ENCODE peak calls at places on chromosomes 7 and 10, in nine cellular contexts. One of them, this sample, is unnamed.
A peak's percentile ranks its signal among the peaks of the same experiment; 100 is the strongest.

GRCh38 chr10:61904711-61905445 is 3.4 kb downstream of the ARID5B start:
- DNase-seq in neural progenitor cell: peak; percentile 16
- DNase-seq in keratinocyte: peak; percentile 63
- DNase-seq in AG09309: peak; percentile 52
- DNase-seq in pancreas: no peak
- DNase-seq in heart left ventricle: no peak
- DNase-seq in left ventricle myocardium inferior: no peak
- DNase-seq in breast epithelium: peak; percentile 31
- DNase-seq in CD8-positive, alpha-beta memory T cell: no peak
- DNase-seq in this sample: peak; percentile 66

GRCh38 chr7:81190997-81191747 is 272.3 kb upstream of the SEMA3C start:
- DNase-seq in neural progenitor cell: no peak
- DNase-seq in keratinocyte: peak; percentile 17
- DNase-seq in AG09309: no peak
- DNase-seq in pancreas: no peak
- DNase-seq in heart left ventricle: no peak
- DNase-seq in left ventricle myocardium inferior: no peak
- DNase-seq in breast epithelium: no peak
- DNase-seq in CD8-positive, alpha-beta memory T cell: no peak
- DNase-seq in this sample: peak; percentile 63

GRCh38 chr7:67854236-67854635 is 857.6 kb downstream of the TYW1 start:
- DNase-seq in neural progenitor cell: no peak
- DNase-seq in keratinocyte: no peak
- DNase-seq in AG09309: no peak
- DNase-seq in pancreas: no peak
- DNase-seq in heart left ventricle: no peak
- DNase-seq in left ventricle myocardium inferior: no peak
- DNase-seq in breast epithelium: no peak
- DNase-seq in CD8-positive, alpha-beta memory T cell: no peak
- DNase-seq in this sample: no peak

GRCh38 chr10:10660054-10660453 is 357.6 kb upstream of the CELF2 start:
- DNase-seq in neural progenitor cell: no peak
- DNase-seq in keratinocyte: no peak
- DNase-seq in AG09309: no peak
- DNase-seq in pancreas: no peak
- DNase-seq in heart left ventricle: no peak
- DNase-seq in left ventricle myocardium inferior: no peak
- DNase-seq in breast epithelium: no peak
- DNase-seq in CD8-positive, alpha-beta memory T cell: no peak
- DNase-seq in this sample: no peak

GRCh38 chr7:32958046-32959025 is 1.1 kb downstream of the FKBP9 start:
- DNase-seq in neural progenitor cell: no peak
- DNase-seq in keratinocyte: no peak
- DNase-seq in AG09309: no peak
- DNase-seq in pancreas: no peak
- DNase-seq in heart left ventricle: peak; percentile 74
- DNase-seq in left ventricle myocardium inferior: peak; percentile 64
- DNase-seq in breast epithelium: no peak
- DNase-seq in CD8-positive, alpha-beta memory T cell: no peak
- DNase-seq in this sample: peak; percentile 45

GRCh38 chr7:32539917-32540544 is 44.7 kb downstream of the AVL9 start:
- DNase-seq in neural progenitor cell: no peak
- DNase-seq in keratinocyte: no peak
- DNase-seq in AG09309: no peak
- DNase-seq in pancreas: no peak
- DNase-seq in heart left ventricle: no peak
- DNase-seq in left ventricle myocardium inferior: no peak
- DNase-seq in breast epithelium: no peak
- DNase-seq in CD8-positive, alpha-beta memory T cell: no peak
- DNase-seq in this sample: no peak

GRCh38 chr7:3154881-3155494 is 111.3 kb upstream of the CARD11 start:
- DNase-seq in neural progenitor cell: peak; percentile 58
- DNase-seq in keratinocyte: peak; percentile 5
- DNase-seq in AG09309: peak; percentile 2
- DNase-seq in pancreas: peak; percentile 19
- DNase-seq in heart left ventricle: no peak
- DNase-seq in left ventricle myocardium inferior: no peak
- DNase-seq in breast epithelium: no peak
- DNase-seq in CD8-positive, alpha-beta memory T cell: peak; percentile 37
- DNase-seq in this sample: peak; percentile 52

GRCh38 chr7:84510501-84510900 is 315.9 kb upstream of the SEMA3A start:
- DNase-seq in neural progenitor cell: no peak
- DNase-seq in keratinocyte: no peak
- DNase-seq in AG09309: no peak
- DNase-seq in pancreas: no peak
- DNase-seq in heart left ventricle: no peak
- DNase-seq in left ventricle myocardium inferior: no peak
- DNase-seq in breast epithelium: no peak
- DNase-seq in CD8-positive, alpha-beta memory T cell: no peak
- DNase-seq in this sample: no peak

GRCh38 chr10:77328272-77328816 is 309.3 kb downstream of the KCNMA1 start:
- DNase-seq in neural progenitor cell: peak; percentile 80
- DNase-seq in keratinocyte: no peak
- DNase-seq in AG09309: no peak
- DNase-seq in pancreas: no peak
- DNase-seq in heart left ventricle: no peak
- DNase-seq in left ventricle myocardium inferior: no peak
- DNase-seq in breast epithelium: no peak
- DNase-seq in CD8-positive, alpha-beta memory T cell: no peak
- DNase-seq in this sample: no peak

GRCh38 chr10:33217854-33218253 is 116.6 kb downstream of the NRP1 start:
- DNase-seq in neural progenitor cell: no peak
- DNase-seq in keratinocyte: no peak
- DNase-seq in AG09309: no peak
- DNase-seq in pancreas: no peak
- DNase-seq in heart left ventricle: no peak
- DNase-seq in left ventricle myocardium inferior: no peak
- DNase-seq in breast epithelium: no peak
- DNase-seq in CD8-positive, alpha-beta memory T cell: no peak
- DNase-seq in this sample: peak; percentile 48

GRCh38 chr7:5428470-5429252 is 5.0 kb upstream of the TNRC18 start:
- DNase-seq in neural progenitor cell: peak; percentile 50
- DNase-seq in keratinocyte: no peak
- DNase-seq in AG09309: peak; percentile 69
- DNase-seq in pancreas: peak; percentile 69
- DNase-seq in heart left ventricle: peak; percentile 67
- DNase-seq in left ventricle myocardium inferior: peak; percentile 74
- DNase-seq in breast epithelium: peak; percentile 66
- DNase-seq in CD8-positive, alpha-beta memory T cell: no peak
- DNase-seq in this sample: peak; percentile 85

GRCh38 chr7:143394777-143395176 is 13.6 kb downstream of the ZYX start:
- DNase-seq in neural progenitor cell: no peak
- DNase-seq in keratinocyte: no peak
- DNase-seq in AG09309: no peak
- DNase-seq in pancreas: no peak
- DNase-seq in heart left ventricle: no peak
- DNase-seq in left ventricle myocardium inferior: no peak
- DNase-seq in breast epithelium: no peak
- DNase-seq in CD8-positive, alpha-beta memory T cell: no peak
- DNase-seq in this sample: no peak

GRCh38 chr7:103540986-103541385 is 95.0 kb upstream of the SLC26A5 start:
- DNase-seq in neural progenitor cell: no peak
- DNase-seq in keratinocyte: no peak
- DNase-seq in AG09309: no peak
- DNase-seq in pancreas: peak; percentile 80
- DNase-seq in heart left ventricle: peak; percentile 83
- DNase-seq in left ventricle myocardium inferior: peak; percentile 84
- DNase-seq in breast epithelium: peak; percentile 29
- DNase-seq in CD8-positive, alpha-beta memory T cell: no peak
- DNase-seq in this sample: no peak

GRCh38 chr7:121795736-121796135 is 77.2 kb upstream of the PTPRZ1 start:
- DNase-seq in neural progenitor cell: no peak
- DNase-seq in keratinocyte: peak; percentile 60
- DNase-seq in AG09309: no peak
- DNase-seq in pancreas: no peak
- DNase-seq in heart left ventricle: no peak
- DNase-seq in left ventricle myocardium inferior: no peak
- DNase-seq in breast epithelium: no peak
- DNase-seq in CD8-positive, alpha-beta memory T cell: no peak
- DNase-seq in this sample: no peak

GRCh38 chr7:121798896-121799295 is 74.1 kb upstream of the PTPRZ1 start:
- DNase-seq in neural progenitor cell: peak; percentile 82
- DNase-seq in keratinocyte: no peak
- DNase-seq in AG09309: no peak
- DNase-seq in pancreas: no peak
- DNase-seq in heart left ventricle: no peak
- DNase-seq in left ventricle myocardium inferior: no peak
- DNase-seq in breast epithelium: no peak
- DNase-seq in CD8-positive, alpha-beta memory T cell: no peak
- DNase-seq in this sample: no peak

GRCh38 chr7:121798076-121798475 is 74.9 kb upstream of the PTPRZ1 start:
- DNase-seq in neural progenitor cell: peak; percentile 74
- DNase-seq in keratinocyte: no peak
- DNase-seq in AG09309: no peak
- DNase-seq in pancreas: no peak
- DNase-seq in heart left ventricle: no peak
- DNase-seq in left ventricle myocardium inferior: no peak
- DNase-seq in breast epithelium: no peak
- DNase-seq in CD8-positive, alpha-beta memory T cell: no peak
- DNase-seq in this sample: no peak

GRCh38 chr7:121800916-121801675 is 71.9 kb upstream of the PTPRZ1 start:
- DNase-seq in neural progenitor cell: no peak
- DNase-seq in keratinocyte: no peak
- DNase-seq in AG09309: no peak
- DNase-seq in pancreas: no peak
- DNase-seq in heart left ventricle: no peak
- DNase-seq in left ventricle myocardium inferior: no peak
- DNase-seq in breast epithelium: no peak
- DNase-seq in CD8-positive, alpha-beta memory T cell: no peak
- DNase-seq in this sample: no peak

DNA sequence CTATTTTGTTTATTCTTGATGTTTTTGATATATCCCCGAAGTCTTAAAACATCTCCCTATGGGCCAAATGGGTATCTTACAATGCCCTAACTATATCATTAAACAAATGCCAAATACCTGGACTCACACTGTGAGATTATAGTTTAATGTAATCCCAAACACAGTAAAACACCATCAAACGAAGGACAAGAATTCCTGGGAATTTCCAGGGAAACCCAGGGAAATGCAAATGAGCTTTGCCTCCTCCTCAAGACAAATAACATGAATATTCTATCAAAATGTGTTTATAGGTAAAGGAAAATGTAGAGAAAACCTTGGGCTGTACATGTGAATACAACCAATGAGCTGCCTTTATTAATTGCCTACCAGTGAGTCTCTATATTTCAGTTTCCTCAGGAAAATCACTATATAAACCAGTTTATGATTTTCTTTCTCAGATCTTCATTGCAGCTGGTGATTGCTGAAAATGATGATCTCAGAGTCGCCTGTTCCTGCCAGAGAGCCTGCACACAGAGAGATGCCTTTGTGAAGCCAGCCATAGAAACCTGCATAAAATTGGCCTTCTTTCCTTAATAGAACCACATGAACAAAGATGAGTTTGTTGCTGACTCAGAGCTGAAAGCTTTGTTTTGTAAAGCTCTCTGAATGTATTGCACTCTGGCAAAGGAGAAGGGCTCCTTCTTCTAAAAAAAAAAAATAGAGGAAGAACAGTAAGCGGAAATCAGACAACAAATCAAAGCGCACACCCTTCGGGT is 75.5 kb upstream of the PTPRZ1 start:
- DNase-seq in neural progenitor cell: peak; percentile 51
- DNase-seq in keratinocyte: no peak
- DNase-seq in AG09309: no peak
- DNase-seq in pancreas: no peak
- DNase-seq in heart left ventricle: no peak
- DNase-seq in left ventricle myocardium inferior: no peak
- DNase-seq in breast epithelium: no peak
- DNase-seq in CD8-positive, alpha-beta memory T cell: no peak
- DNase-seq in this sample: no peak
- H3K4me3 ChIP-seq in neural progenitor cell: peak overlapping the region; percentile 22
- H3K4me3 ChIP-seq in keratinocyte: no peak overlapping the region
- H3K4me3 ChIP-seq in AG09309: no peak overlapping the region
- H3K4me3 ChIP-seq in pancreas: no peak overlapping the region
- H3K4me3 ChIP-seq in heart left ventricle: no peak overlapping the region
- H3K4me3 ChIP-seq in left ventricle myocardium inferior: no peak overlapping the region
- H3K4me3 ChIP-seq in breast epithelium: no peak overlapping the region
- H3K4me3 ChIP-seq in CD8-positive, alpha-beta memory T cell: no peak overlapping the region
- H3K4me3 ChIP-seq in this sample: no peak overlapping the region

GRCh38 chr10:129853236-129853946 is 110.7 kb downstream of the EBF3 start:
- DNase-seq in neural progenitor cell: no peak
- DNase-seq in keratinocyte: no peak
- DNase-seq in AG09309: no peak
- DNase-seq in pancreas: no peak
- DNase-seq in heart left ventricle: no peak
- DNase-seq in left ventricle myocardium inferior: no peak
- DNase-seq in breast epithelium: no peak
- DNase-seq in CD8-positive, alpha-beta memory T cell: no peak
- DNase-seq in this sample: no peak
- H3K4me3 ChIP-seq in neural progenitor cell: no peak overlapping the region
- H3K4me3 ChIP-seq in keratinocyte: no peak overlapping the region
- H3K4me3 ChIP-seq in AG09309: no peak overlapping the region
- H3K4me3 ChIP-seq in pancreas: no peak overlapping the region
- H3K4me3 ChIP-seq in heart left ventricle: no peak overlapping the region
- H3K4me3 ChIP-seq in left ventricle myocardium inferior: no peak overlapping the region
- H3K4me3 ChIP-seq in breast epithelium: no peak overlapping the region
- H3K4me3 ChIP-seq in CD8-positive, alpha-beta memory T cell: no peak overlapping the region
- H3K4me3 ChIP-seq in this sample: no peak overlapping the region

GRCh38 chr7:101913876-101914275 is 96.5 kb downstream of the CUX1 start:
- DNase-seq in neural progenitor cell: no peak
- DNase-seq in keratinocyte: no peak
- DNase-seq in AG09309: no peak
- DNase-seq in pancreas: no peak
- DNase-seq in heart left ventricle: no peak
- DNase-seq in left ventricle myocardium inferior: no peak
- DNase-seq in breast epithelium: no peak
- DNase-seq in CD8-positive, alpha-beta memory T cell: no peak
- DNase-seq in this sample: no peak
- H3K4me3 ChIP-seq in neural progenitor cell: no peak overlapping the region
- H3K4me3 ChIP-seq in keratinocyte: no peak overlapping the region
- H3K4me3 ChIP-seq in AG09309: no peak overlapping the region
- H3K4me3 ChIP-seq in pancreas: no peak overlapping the region
- H3K4me3 ChIP-seq in heart left ventricle: no peak overlapping the region
- H3K4me3 ChIP-seq in left ventricle myocardium inferior: peak overlapping the region; percentile 35
- H3K4me3 ChIP-seq in breast epithelium: peak overlapping the region; percentile 48
- H3K4me3 ChIP-seq in CD8-positive, alpha-beta memory T cell: no peak overlapping the region
- H3K4me3 ChIP-seq in this sample: no peak overlapping the region

DNA sequence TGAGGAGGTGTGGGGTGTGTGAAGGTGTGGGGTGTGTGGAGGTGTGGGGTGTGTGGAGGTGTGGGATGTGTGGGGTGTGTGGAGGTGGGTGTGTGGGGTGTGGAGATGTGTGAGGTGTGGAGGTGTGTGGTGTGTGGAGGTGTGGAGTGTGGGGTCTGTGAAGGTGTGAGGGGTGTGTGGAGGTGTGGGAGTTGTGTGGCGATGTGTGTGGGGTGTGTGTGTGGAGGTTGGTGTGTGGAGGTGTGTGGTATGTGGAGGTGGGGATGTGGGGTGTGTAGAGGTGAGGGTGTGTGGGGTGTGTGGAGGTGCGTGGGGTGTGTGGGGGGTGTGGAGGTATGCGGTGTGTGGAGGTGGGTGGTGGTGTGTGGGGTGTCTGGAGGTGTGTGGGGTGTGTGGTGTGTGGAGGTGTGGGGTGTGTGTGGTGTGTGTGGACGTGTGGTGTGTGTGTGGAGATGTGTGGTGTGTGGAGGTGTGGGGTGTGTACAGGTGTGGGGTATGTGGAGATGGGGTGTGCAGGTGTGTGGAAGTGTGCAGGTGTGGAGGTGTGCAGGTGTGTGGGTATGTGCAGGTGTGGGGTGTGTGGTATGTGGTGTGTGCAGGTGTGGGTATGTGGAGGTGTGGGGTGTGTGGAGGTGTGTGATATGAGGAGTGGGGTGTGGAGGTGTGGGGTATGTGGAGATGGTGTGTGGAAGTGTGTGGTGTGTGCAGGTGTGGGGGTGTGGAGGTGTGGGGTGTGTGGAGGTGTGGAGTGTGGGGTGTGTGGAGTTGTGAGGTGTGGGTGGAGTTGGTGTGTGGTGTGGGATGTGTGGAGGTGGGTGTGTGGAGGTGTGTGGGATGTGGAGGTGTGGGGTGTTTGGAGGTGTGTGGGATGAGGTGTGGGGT is 34.5 kb downstream of the SPDYE17 start:
- DNase-seq in neural progenitor cell: no peak
- DNase-seq in keratinocyte: no peak
- DNase-seq in AG09309: no peak
- DNase-seq in pancreas: no peak
- DNase-seq in heart left ventricle: no peak
- DNase-seq in left ventricle myocardium inferior: no peak
- DNase-seq in breast epithelium: no peak
- DNase-seq in CD8-positive, alpha-beta memory T cell: no peak
- DNase-seq in this sample: no peak
- H3K4me3 ChIP-seq in neural progenitor cell: no peak overlapping the region
- H3K4me3 ChIP-seq in keratinocyte: no peak overlapping the region
- H3K4me3 ChIP-seq in AG09309: no peak overlapping the region
- H3K4me3 ChIP-seq in pancreas: no peak overlapping the region
- H3K4me3 ChIP-seq in heart left ventricle: no peak overlapping the region
- H3K4me3 ChIP-seq in left ventricle myocardium inferior: no peak overlapping the region
- H3K4me3 ChIP-seq in breast epithelium: no peak overlapping the region
- H3K4me3 ChIP-seq in CD8-positive, alpha-beta memory T cell: no peak overlapping the region
- H3K4me3 ChIP-seq in this sample: no peak overlapping the region